ENCODE peak calls at places on chromosomes 3 and 15, in ten cellular contexts. J is stimulated activated CD4-positive, alpha-beta T cell treated with anti-CD3 and anti-CD28 coated beads, TNF-alpha, amount 100 ng/mL, for 4 hours; O is GM12892; L is GM04504; I is activated naive CD4-positive, alpha-beta T cell; T is dorsolateral prefrontal cortex; N is fibroblast of pulmonary artery; E is upper lobe of right lung; B is NCI-H460; U is activated T-cell treated with anti-CD3 and anti-CD28 coated beads, Interleukin-2, amount 50 U/mL, for 72 hours. D is an unnamed sample.

GRCh38 chr3:55329849-55330248 is 157.3 kb downstream of the WNT5A start:
- DNase-seq in J (no peak), O (no peak), L (peak), I (no peak), T (no peak), N (peak), E (no peak), B (no peak), U (no peak), D (no peak)

GRCh38 chr3:8987673-8988655 is 24.7 kb upstream of the RAD18 start:
- DNase-seq in J (no peak), O (peak), L (no peak), I (peak), T (peak), N (peak), E (peak), B (peak), U (peak), D (peak)

GRCh38 chr15:55357774-55358173 is 38.8 kb downstream of the PIGB start:
- DNase-seq in J (no peak), O (no peak), L (peak), I (no peak), T (no peak), N (peak), E (no peak), B (no peak), U (no peak), D (peak)

GRCh38 chr3:194351080-194351672 is at the start of gene CPN2:
- DNase-seq in J (no peak), O (no peak), L (no peak), I (no peak), T (no peak), N (no peak), E (no peak), B (no peak), U (no peak), D (no peak)

GRCh38 chr3:44555753-44556152 is 760 bp downstream of the ZKSCAN7 start:
- DNase-seq in J (no peak), O (no peak), L (no peak), I (no peak), T (no peak), N (no peak), E (no peak), B (no peak), U (no peak), D (no peak)

GRCh38 chr3:115836944-115837343 is 213.6 kb downstream of the GAP43 start:
- DNase-seq in J (no peak), O (no peak), L (no peak), I (no peak), T (no peak), N (peak), E (no peak), B (peak), U (no peak), D (peak)

GRCh38 chr15:45183001-45183400 is 4.8 kb downstream of the SHF start:
- DNase-seq in J (no peak), O (no peak), L (no peak), I (no peak), T (no peak), N (no peak), E (no peak), B (no peak), U (no peak), D (no peak)

GRCh38 chr15:92897620-92898019 is 2.5 kb upstream of the CHD2 start:
- DNase-seq in J (no peak), O (no peak), L (no peak), I (no peak), T (no peak), N (no peak), E (no peak), B (no peak), U (no peak), D (no peak)

GRCh38 chr3:59880717-59881116 is 830.9 kb upstream of the CFAP20DC start:
- DNase-seq in J (no peak), O (no peak), L (no peak), I (no peak), T (no peak), N (no peak), E (no peak), B (no peak), U (no peak), D (no peak)

GRCh38 chr15:88605507-88606436 is 15.4 kb upstream of the AEN start:
- DNase-seq in J (no peak), O (no peak), L (no peak), I (no peak), T (peak), N (peak), E (no peak), B (no peak), U (peak), D (peak)

GRCh38 chr15:68834356-68834755 is 13.7 kb upstream of the ANP32A start:
- DNase-seq in J (no peak), O (no peak), L (no peak), I (no peak), T (no peak), N (no peak), E (no peak), B (no peak), U (no peak), D (no peak)

GRCh38 chr3:142275856-142276255 is 50.5 kb upstream of the GK5 start:
- DNase-seq in J (no peak), O (no peak), L (peak), I (no peak), T (no peak), N (peak), E (no peak), B (no peak), U (no peak), D (no peak)

GRCh38 chr15:55993111-55993803 is at the start of gene NEDD4:
- DNase-seq in J (peak), O (peak), L (peak), I (peak), T (peak), N (peak), E (peak), B (peak), U (peak), D (peak)

GRCh38 chr3:50089603-50089945 is 855 bp downstream of the RBM5 start:
- DNase-seq in J (no peak), O (no peak), L (no peak), I (no peak), T (no peak), N (no peak), E (no peak), B (no peak), U (no peak), D (peak)

GRCh38 chr15:85530079-85530478 is 149.7 kb downstream of the AKAP13 start:
- DNase-seq in J (no peak), O (no peak), L (no peak), I (no peak), T (no peak), N (no peak), E (no peak), B (no peak), U (no peak), D (no peak)

GRCh38 chr3:50299929-50300680 is 900 bp upstream of the HYAL3 start:
- DNase-seq in J (no peak), O (no peak), L (no peak), I (no peak), T (no peak), N (peak), E (no peak), B (peak), U (no peak), D (peak)

GRCh38 chr3:160474416-160474838 is 24.8 kb upstream of the TRIM59 start:
- DNase-seq in J (no peak), O (no peak), L (peak), I (no peak), T (no peak), N (no peak), E (no peak), B (no peak), U (no peak), D (no peak)

GRCh38 chr3:155232605-155233004 is 60.9 kb downstream of the STRIT1 start:
- DNase-seq in J (no peak), O (no peak), L (peak), I (no peak), T (peak), N (peak), E (no peak), B (no peak), U (no peak), D (no peak)

GRCh38 chr3:127822166-127822835 is at the start of gene MGLL:
- DNase-seq in J (no peak), O (no peak), L (peak), I (no peak), T (peak), N (peak), E (peak), B (no peak), U (peak), D (peak)

GRCh38 chr15:44813231-44813630 is 76.9 kb downstream of the TRIM69 start:
- DNase-seq in J (no peak), O (no peak), L (no peak), I (no peak), T (no peak), N (no peak), E (no peak), B (peak), U (no peak), D (no peak)

GRCh38 chr15:83574345-83574744 is 79.6 kb upstream of the ADAMTSL3 start:
- DNase-seq in J (no peak), O (no peak), L (no peak), I (no peak), T (no peak), N (no peak), E (no peak), B (no peak), U (no peak), D (no peak)

GRCh38 chr3:8298021-8298954 is 203.3 kb upstream of the LMCD1 start:
- DNase-seq in J (no peak), O (no peak), L (no peak), I (no peak), T (no peak), N (no peak), E (no peak), B (no peak), U (no peak), D (no peak)

GRCh38 chr3:57169872-57170623 is 4.9 kb upstream of the IL17RD start:
- DNase-seq in J (peak), O (peak), L (no peak), I (peak), T (peak), N (peak), E (peak), B (peak), U (peak), D (peak)

GRCh38 chr15:96066852-96067490 is 263.5 kb upstream of the NR2F2 start:
- DNase-seq in J (no peak), O (no peak), L (no peak), I (no peak), T (no peak), N (no peak), E (no peak), B (no peak), U (no peak), D (no peak)

GRCh38 chr15:98906712-98907083 is 100.9 kb downstream of the PGPEP1L start:
- DNase-seq in J (no peak), O (no peak), L (no peak), I (no peak), T (no peak), N (peak), E (peak), B (no peak), U (no peak), D (peak)

D was measured in dermis blood vessel endothelial cell.